ENCODE peak calls at places on chromosomes 3 and 15, in six cellular contexts. B, Q, R, O, H and C are unnamed samples.

GRCh38 chr3:127438951-127439350 is 151.1 kb upstream of the PRR20G start:
- DNase-seq in B (no peak), Q (no peak), R (no peak), O (no peak), H (no peak), C (no peak)

GRCh38 chr3:151011427-151011826 is 38.9 kb upstream of the CLRN1 start:
- DNase-seq in B (peak; percentile 85), Q (no peak), R (no peak), O (no peak), H (no peak), C (no peak)

GRCh38 chr3:196486263-196486662 is 17.3 kb downstream of the RNF168 start:
- DNase-seq in B (no peak), Q (peak; percentile 34), R (no peak), O (no peak), H (no peak), C (no peak)

GRCh38 chr15:88394553-88395159 is 72.5 kb downstream of the MRPL46 start:
- DNase-seq in B (no peak), Q (no peak), R (no peak), O (no peak), H (no peak), C (no peak)

GRCh38 chr3:72052841-72053409 is 268.0 kb upstream of the PROK2 start:
- DNase-seq in B (no peak), Q (no peak), R (no peak), O (no peak), H (no peak), C (no peak)

GRCh38 chr3:132283440-132283839 is 33.8 kb upstream of the ACP3 start:
- DNase-seq in B (no peak), Q (no peak), R (no peak), O (no peak), H (no peak), C (no peak)

GRCh38 chr15:28093761-28094535 is 5.2 kb downstream of the OCA2 start:
- DNase-seq in B (no peak), Q (no peak), R (no peak), O (no peak), H (no peak), C (no peak)

GRCh38 chr3:127459891-127460290 is 130.6 kb downstream of the TPRA1 start:
- DNase-seq in B (no peak), Q (no peak), R (no peak), O (no peak), H (no peak), C (no peak)

GRCh38 chr3:176967525-176967924 is 229.8 kb downstream of the TBL1XR1 start:
- DNase-seq in B (no peak), Q (no peak), R (no peak), O (no peak), H (no peak), C (no peak)

GRCh38 chr15:35958021-35958420 is 412.1 kb upstream of the DPH6 start:
- DNase-seq in B (peak; percentile 60), Q (no peak), R (no peak), O (no peak), H (no peak), C (peak; percentile 82)

GRCh38 chr3:168604767-168605166 is 509.0 kb upstream of the GOLIM4 start:
- DNase-seq in B (no peak), Q (no peak), R (no peak), O (no peak), H (no peak), C (no peak)

GRCh38 chr3:69855436-69856162 is 116.3 kb downstream of the MITF start:
- DNase-seq in B (peak; percentile 14), Q (no peak), R (no peak), O (no peak), H (no peak), C (no peak)

GRCh38 chr3:168585544-168585943 is 489.8 kb upstream of the GOLIM4 start:
- DNase-seq in B (no peak), Q (no peak), R (no peak), O (no peak), H (no peak), C (no peak)

GRCh38 chr3:107521466-107522059 is 1.2 kb upstream of the BBX start:
- DNase-seq in B (no peak), Q (no peak), R (no peak), O (no peak), H (no peak), C (no peak)

GRCh38 chr3:13332158-13332557 is 88.0 kb downstream of the NUP210 start:
- DNase-seq in B (no peak), Q (no peak), R (no peak), O (peak; percentile 50), H (no peak), C (no peak)

GRCh38 chr3:177427096-177427495 is 229.8 kb upstream of the TBL1XR1 start:
- DNase-seq in B (no peak), Q (peak; percentile 7), R (peak; percentile 5), O (no peak), H (no peak), C (no peak)

GRCh38 chr3:130939753-130940152 is 45.9 kb downstream of the ATP2C1 start:
- DNase-seq in B (no peak), Q (no peak), R (no peak), O (no peak), H (no peak), C (no peak)

GRCh38 chr3:156721687-156722086 is 47.3 kb downstream of the TIPARP start:
- DNase-seq in B (no peak), Q (no peak), R (no peak), O (no peak), H (no peak), C (no peak)
- H3K27ac ChIP-seq in B (peak overlapping the region; percentile 15), Q (no peak overlapping the region), R (no peak overlapping the region), O (no peak overlapping the region), H (no peak overlapping the region), C (no peak overlapping the region)

GRCh38 chr3:9782777-9783176 is 9.5 kb downstream of the TADA3 start:
- DNase-seq in B (no peak), Q (no peak), R (no peak), O (no peak), H (no peak), C (no peak)

GRCh38 chr3:9780920-9781319 is 11.2 kb upstream of the CAMK1 start:
- DNase-seq in B (no peak), Q (no peak), R (no peak), O (no peak), H (no peak), C (no peak)

GRCh38 chr3:9781551-9781950 is 10.7 kb downstream of the TADA3 start:
- DNase-seq in B (no peak), Q (no peak), R (no peak), O (no peak), H (no peak), C (no peak)

GRCh38 chr3:9780451-9780797 is 10.7 kb upstream of the CAMK1 start:
- DNase-seq in B (no peak), Q (no peak), R (no peak), O (no peak), H (no peak), C (no peak)

DNA sequence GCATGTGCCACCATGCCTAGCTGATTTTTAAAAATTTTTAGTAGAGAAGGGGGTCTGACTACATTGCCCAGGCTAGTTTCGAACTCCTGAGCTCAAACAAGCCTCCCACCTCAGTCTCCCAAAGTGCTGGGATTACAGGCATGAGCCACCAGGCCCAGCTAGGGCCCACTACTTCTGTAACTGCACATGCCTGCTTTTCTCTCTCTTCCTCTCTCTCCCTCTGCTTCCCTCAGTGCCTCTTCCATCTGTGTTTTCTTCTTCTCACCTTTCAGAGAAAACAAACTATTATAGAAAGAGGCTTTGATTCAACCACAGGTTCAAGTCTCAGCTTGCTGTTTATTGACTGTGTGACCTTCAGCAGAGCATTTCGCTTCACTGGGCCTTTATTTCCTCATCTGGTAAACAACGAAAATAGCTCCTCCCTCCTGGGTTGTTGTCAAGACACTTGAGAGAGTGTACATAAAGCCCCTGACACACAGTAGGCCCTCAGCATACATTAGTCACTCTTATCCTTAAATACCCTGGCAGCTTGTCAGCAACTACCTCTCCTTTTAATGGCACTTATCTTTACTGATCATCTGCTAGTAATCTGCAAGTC is 10.2 kb downstream of the TADA3 start:
- DNase-seq in B (no peak), Q (no peak), R (no peak), O (no peak), H (no peak), C (no peak)
- H3K27ac ChIP-seq in B (no peak overlapping the region), Q (no peak overlapping the region), R (no peak overlapping the region), O (no peak overlapping the region), H (no peak overlapping the region), C (no peak overlapping the region)

GRCh38 chr15:68191555-68191954 is 13.6 kb downstream of the CALML4 start:
- DNase-seq in B (no peak), Q (no peak), R (no peak), O (no peak), H (no peak), C (no peak)

GRCh38 chr15:68188647-68189046 is 16.5 kb downstream of the CALML4 start:
- DNase-seq in B (no peak), Q (no peak), R (no peak), O (no peak), H (no peak), C (no peak)

GRCh38 chr15:68187559-68187958 is 17.6 kb downstream of the CALML4 start:
- DNase-seq in B (peak; percentile 73), Q (no peak), R (no peak), O (peak; percentile 80), H (no peak), C (no peak)

GRCh38 chr15:68192117-68192516 is 13.0 kb downstream of the CALML4 start:
- DNase-seq in B (no peak), Q (no peak), R (no peak), O (no peak), H (no peak), C (no peak)

GRCh38 chr15:68190048-68190447 is 15.1 kb downstream of the CALML4 start:
- DNase-seq in B (no peak), Q (no peak), R (no peak), O (no peak), H (no peak), C (no peak)
- H3K27ac ChIP-seq in B (no peak overlapping the region), Q (no peak overlapping the region), R (no peak overlapping the region), O (no peak overlapping the region), H (no peak overlapping the region), C (no peak overlapping the region)

DNA sequence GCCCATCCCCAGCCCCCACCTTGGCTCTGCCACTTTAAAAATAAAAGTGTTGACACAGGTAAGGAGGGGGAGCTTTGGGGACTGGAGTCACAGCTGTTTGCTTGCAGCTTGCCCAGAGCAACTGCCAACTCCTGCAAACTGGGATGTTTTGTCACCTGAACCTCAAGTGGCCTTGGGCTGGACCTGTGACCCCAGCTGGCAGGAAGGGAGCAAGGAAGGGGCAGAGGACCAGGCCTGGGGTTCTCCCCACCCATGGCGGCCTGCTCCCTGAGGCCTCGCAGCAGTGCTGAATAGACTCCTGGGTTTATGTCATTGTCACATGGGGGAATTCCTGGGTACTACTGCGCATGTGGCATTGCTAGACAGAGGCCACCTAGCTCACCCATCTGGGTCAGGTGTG is 246.9 kb upstream of the TLE3 start:
- DNase-seq in B (no peak), Q (no peak), R (no peak), O (peak; percentile 48), H (no peak), C (peak; percentile 62)
- H3K27ac ChIP-seq in B (no peak overlapping the region), Q (no peak overlapping the region), R (no peak overlapping the region), O (no peak overlapping the region), H (no peak overlapping the region), C (peak overlapping the region; percentile 84)

DNA sequence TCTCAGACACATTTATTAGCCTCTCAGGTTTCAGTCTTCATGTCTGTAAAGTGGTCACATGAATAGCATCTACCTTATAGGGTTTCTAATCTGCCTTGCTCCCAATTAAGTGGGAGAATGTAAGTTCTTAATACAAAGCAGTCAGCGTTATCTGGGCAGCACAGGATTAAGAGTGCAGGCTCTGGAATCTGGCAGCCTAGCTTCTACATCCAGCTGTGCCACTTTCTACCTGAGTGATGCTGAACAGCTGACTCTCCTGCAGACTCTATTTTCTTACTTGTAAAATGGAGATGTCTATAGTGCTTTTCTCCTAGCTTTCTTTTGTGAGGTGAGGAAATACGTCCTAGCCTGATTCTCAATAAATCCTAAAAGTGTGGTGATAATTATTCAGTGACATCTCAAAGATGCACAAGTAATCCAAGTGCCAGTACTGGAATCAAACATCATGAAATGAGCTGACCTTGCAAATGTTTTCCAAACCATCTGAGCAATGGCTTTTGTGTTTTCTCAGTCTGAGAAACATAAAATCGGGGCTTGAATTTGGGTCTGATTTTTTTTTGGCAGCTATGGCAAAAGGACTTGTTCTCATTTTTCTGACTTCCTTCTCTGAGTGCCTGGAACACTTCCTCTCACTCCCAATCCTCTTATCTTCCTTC is 232.2 kb upstream of the FEZF2 start:
- DNase-seq in B (no peak), Q (no peak), R (no peak), O (no peak), H (no peak), C (peak; percentile 14)
- H3K27ac ChIP-seq in B (no peak overlapping the region), Q (no peak overlapping the region), R (no peak overlapping the region), O (no peak overlapping the region), H (no peak overlapping the region), C (no peak overlapping the region)